ENCODE peak calls at places on chromosomes 11 and 22, in five cellular contexts. F is GM23248, G is kidney epithelial cell, P is endodermal cell, H is mammary epithelial cell. N is an unnamed sample.

GRCh38 chr11:7281083-7281482 is 29.4 kb downstream of the SYT9 start:
- DNase-seq in F (peak), G (peak), P (no peak), H (peak), N (peak)

GRCh38 chr11:6637871-6638270 is 17.7 kb downstream of the DCHS1 start:
- DNase-seq in F (peak), G (no peak), P (no peak), H (peak), N (no peak)

GRCh38 chr11:8531312-8531711 is 62.7 kb downstream of the STK33 start:
- DNase-seq in F (no peak), G (no peak), P (no peak), H (no peak), N (no peak)

GRCh38 chr22:44147821-44148574 is 32.7 kb upstream of the PARVG start:
- DNase-seq in F (peak), G (peak), P (peak), H (no peak), N (no peak)

GRCh38 chr11:27397619-27398412 is 34.8 kb upstream of the CCDC34 start:
- DNase-seq in F (no peak), G (no peak), P (no peak), H (no peak), N (no peak)

GRCh38 chr22:42947211-42947990 is 67.5 kb downstream of the PACSIN2 start:
- DNase-seq in F (no peak), G (no peak), P (no peak), H (peak), N (no peak)

GRCh38 chr22:23098718-23099524 is 28.6 kb downstream of the GNAZ start:
- DNase-seq in F (no peak), G (no peak), P (no peak), H (no peak), N (no peak)

GRCh38 chr11:123082977-123083376 is 21.0 kb upstream of the HSPA8 start:
- DNase-seq in F (no peak), G (no peak), P (no peak), H (no peak), N (peak)

GRCh38 chr11:56932572-56933235 is 56.0 kb upstream of the OR5AK2 start:
- DNase-seq in F (peak), G (peak), P (no peak), H (peak), N (no peak)

GRCh38 chr22:29799217-29799680 is 32.1 kb downstream of the UQCR10 start:
- DNase-seq in F (peak), G (peak), P (no peak), H (peak), N (peak)

GRCh38 chr22:43257549-43257948 is 70.6 kb upstream of the TTLL12 start:
- DNase-seq in F (no peak), G (no peak), P (no peak), H (peak), N (no peak)

GRCh38 chr11:130631119-130631518 is 182.7 kb downstream of the ADAMTS15 start:
- DNase-seq in F (peak), G (peak), P (no peak), H (peak), N (no peak)

GRCh38 chr11:73047773-73048371 is 94.2 kb downstream of the FCHSD2 start:
- DNase-seq in F (no peak), G (no peak), P (no peak), H (no peak), N (no peak)

GRCh38 chr11:73053964-73054363 is 88.2 kb downstream of the FCHSD2 start:
- DNase-seq in F (no peak), G (no peak), P (no peak), H (no peak), N (no peak)

DNA sequence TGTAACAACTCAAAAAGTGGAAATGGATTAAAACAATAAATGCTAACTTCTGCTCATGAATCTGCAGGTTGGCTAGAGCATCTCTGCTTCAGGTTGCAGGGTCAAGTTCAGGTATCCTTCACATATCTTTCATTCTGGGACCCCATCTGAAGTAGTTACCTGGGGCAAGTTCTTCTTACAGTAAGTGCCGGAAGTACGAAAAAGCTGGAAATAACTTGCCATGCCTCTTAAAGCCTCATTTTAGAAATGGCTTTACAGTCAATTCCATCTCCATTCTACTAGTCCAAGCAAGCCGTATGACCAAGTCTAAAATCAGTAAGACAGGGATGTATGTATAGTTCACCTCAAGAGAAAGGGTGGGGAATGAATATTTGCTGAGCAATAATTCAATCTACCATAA is 93.7 kb downstream of the FCHSD2 start:
- DNase-seq in F (no peak), G (no peak), P (no peak), H (no peak), N (no peak)
- H3K4me3 ChIP-seq in F (no peak), G (no peak), P (no peak), H (no peak), N (no peak)

DNA sequence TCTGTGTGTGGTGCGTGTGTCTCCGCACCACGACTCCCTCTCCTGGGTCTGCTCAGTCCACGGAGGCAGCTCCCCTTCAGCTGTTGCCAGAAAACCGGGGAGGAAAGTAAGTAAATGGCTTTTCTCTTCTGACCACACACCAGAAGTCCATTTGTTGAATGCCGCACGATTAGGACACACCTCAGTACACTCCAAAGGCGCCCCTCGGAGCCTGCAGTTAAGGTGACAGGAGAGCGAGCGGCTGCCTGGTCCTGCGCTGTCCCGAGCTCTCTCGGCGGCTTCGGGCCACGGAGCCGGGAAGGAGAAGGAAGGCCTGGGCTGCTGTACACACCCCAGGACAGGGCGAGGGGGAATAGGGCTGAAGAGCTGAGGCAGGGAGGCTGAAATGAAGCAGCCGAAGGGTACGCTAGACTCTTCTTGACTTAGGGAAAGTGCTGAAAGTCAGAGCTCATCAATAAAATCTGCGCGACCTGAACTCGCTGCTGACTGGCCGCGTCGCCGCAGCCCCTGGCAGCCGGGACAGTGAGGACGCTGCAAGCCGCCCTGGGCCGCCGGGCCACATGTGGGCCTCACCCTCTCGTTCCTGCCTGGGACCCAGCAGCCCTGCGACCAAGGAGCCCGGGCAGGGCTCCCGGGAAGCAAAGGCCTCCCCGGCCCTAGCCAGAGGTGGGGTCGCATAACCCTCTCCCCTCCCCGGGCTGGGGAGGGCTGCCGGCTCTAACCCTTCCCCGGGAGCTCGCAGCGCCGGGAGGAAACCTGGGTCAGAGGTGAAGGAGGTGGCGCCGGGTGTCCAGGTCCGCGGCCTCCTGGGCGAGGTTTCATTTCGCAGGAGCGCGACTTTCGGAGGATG is 1.5 kb upstream of the PAX6 start:
- DNase-seq in F (peak), G (no peak), P (peak), H (no peak), N (no peak)
- H3K4me3 ChIP-seq in F (peak), G (no peak), P (peak), H (peak), N (peak)

GRCh38 chr11:66388746-66389386 is 17.3 kb upstream of the SLC29A2 start:
- DNase-seq in F (peak), G (no peak), P (peak), H (peak), N (peak)

GRCh38 chr11:66391322-66391721 is 19.8 kb upstream of the SLC29A2 start:
- DNase-seq in F (no peak), G (no peak), P (no peak), H (no peak), N (no peak)

GRCh38 chr11:66386171-66387069 is 14.9 kb upstream of the SLC29A2 start:
- DNase-seq in F (peak), G (peak), P (peak), H (peak), N (peak)
- H3K4me3 ChIP-seq in F (peak), G (no peak), P (peak), H (peak), N (no peak)

GRCh38 chr11:46178542-46178941 is 57.3 kb upstream of the PHF21A start:
- DNase-seq in F (no peak), G (no peak), P (no peak), H (no peak), N (no peak)

GRCh38 chr11:46176421-46176820 is 55.2 kb upstream of the PHF21A start:
- DNase-seq in F (no peak), G (no peak), P (no peak), H (no peak), N (no peak)

GRCh38 chr11:46170797-46171196 is 49.5 kb upstream of the PHF21A start:
- DNase-seq in F (no peak), G (no peak), P (no peak), H (no peak), N (no peak)

GRCh38 chr11:46180741-46181140 is 59.5 kb upstream of the PHF21A start:
- DNase-seq in F (no peak), G (no peak), P (no peak), H (no peak), N (no peak)

GRCh38 chr11:46175401-46176002 is 54.2 kb upstream of the PHF21A start:
- DNase-seq in F (no peak), G (no peak), P (no peak), H (no peak), N (no peak)
- H3K4me3 ChIP-seq in F (no peak), G (no peak), P (no peak), H (no peak), N (no peak)

GRCh38 chr11:35138606-35138948 is 394 bp upstream of the CD44 start:
- DNase-seq in F (no peak), G (no peak), P (no peak), H (no peak), N (no peak)

GRCh38 chr11:35139883-35140282 is 912 bp downstream of the CD44 start:
- DNase-seq in F (peak), G (no peak), P (no peak), H (no peak), N (no peak)

GRCh38 chr11:35138949-35139881 is at the start of gene CD44:
- DNase-seq in F (peak), G (no peak), P (peak), H (peak), N (peak)

GRCh38 chr11:35136311-35136710 is 2.7 kb upstream of the CD44 start:
- DNase-seq in F (no peak), G (no peak), P (no peak), H (no peak), N (no peak)

DNA sequence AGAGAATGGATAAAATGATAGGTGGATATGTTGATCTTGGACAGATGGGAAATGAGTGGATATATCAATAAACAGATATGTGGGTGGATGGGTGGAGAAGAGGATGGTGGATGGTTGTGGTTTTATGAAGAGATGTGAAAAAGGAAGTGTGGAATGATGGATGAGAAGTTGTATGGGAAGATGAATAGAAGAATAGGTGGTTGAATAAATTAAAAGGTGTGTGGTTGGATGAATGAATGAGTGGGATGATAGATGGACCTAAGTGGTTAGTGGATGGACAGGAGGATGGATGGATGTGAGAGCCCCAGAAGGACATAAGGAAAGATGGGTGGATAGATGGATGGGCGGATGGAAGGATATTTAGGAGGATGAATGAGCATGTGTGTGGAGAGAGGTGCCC is 913 bp upstream of the CD44 start:
- DNase-seq in F (no peak), G (no peak), P (no peak), H (no peak), N (no peak)
- H3K4me3 ChIP-seq in F (peak), G (no peak), P (no peak), H (no peak), N (no peak)

GRCh38 chr11:825366-826231 is 2.1 kb upstream of the CRACR2B start:
- DNase-seq in F (no peak), G (no peak), P (no peak), H (no peak), N (no peak)

GRCh38 chr11:826836-827145 is 928 bp upstream of the CRACR2B start:
- DNase-seq in F (no peak), G (no peak), P (no peak), H (no peak), N (no peak)

GRCh38 chr11:827861-828167 is at the start of gene CRACR2B:
- DNase-seq in F (no peak), G (no peak), P (no peak), H (no peak), N (no peak)

GRCh38 chr11:828501-829115 is 889 bp downstream of the CRACR2B start:
- DNase-seq in F (no peak), G (no peak), P (no peak), H (no peak), N (no peak)

GRCh38 chr11:827146-827860 is 416 bp upstream of the CRACR2B start:
- DNase-seq in F (no peak), G (no peak), P (peak), H (no peak), N (peak)
- H3K4me3 ChIP-seq in F (peak), G (peak), P (peak), H (no peak), N (peak)

GRCh38 chr11:60336767-60337391 is 9.8 kb downstream of the MS4A6E start:
- DNase-seq in F (no peak), G (no peak), P (no peak), H (no peak), N (no peak)

GRCh38 chr11:60338053-60338452 is 11.0 kb downstream of the MS4A6E start:
- DNase-seq in F (no peak), G (no peak), P (no peak), H (no peak), N (no peak)

GRCh38 chr11:60334005-60334620 is 7.1 kb downstream of the MS4A6E start:
- DNase-seq in F (peak), G (no peak), P (peak), H (peak), N (peak)

GRCh38 chr11:60328460-60328859 is 1.4 kb downstream of the MS4A6E start:
- DNase-seq in F (no peak), G (no peak), P (no peak), H (no peak), N (no peak)

DNA sequence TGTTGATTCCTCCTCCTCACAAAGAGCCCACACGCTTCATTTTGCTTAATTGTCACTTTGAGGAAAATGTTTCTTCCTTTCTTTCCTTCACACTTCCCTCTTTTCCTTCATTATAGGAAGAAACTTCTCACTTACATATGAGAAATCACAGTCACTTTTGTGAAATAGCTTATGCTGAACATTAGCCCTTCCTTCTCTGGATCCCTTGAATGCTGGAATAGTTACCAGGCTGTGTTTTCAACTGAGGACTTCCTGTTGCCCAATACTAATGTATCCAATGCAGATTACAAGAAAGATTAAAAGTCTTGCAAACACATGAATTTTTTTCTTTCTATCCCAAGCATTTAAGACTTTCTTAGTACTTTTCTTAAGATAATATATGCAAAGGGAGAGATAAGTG is 5.9 kb downstream of the MS4A6E start:
- DNase-seq in F (no peak), G (no peak), P (no peak), H (no peak), N (no peak)
- H3K4me3 ChIP-seq in F (no peak), G (no peak), P (no peak), H (no peak), N (no peak)

GRCh38 chr11:1534171-1534570 is 37.9 kb downstream of the DUSP8 start:
- DNase-seq in F (no peak), G (no peak), P (no peak), H (no peak), N (no peak)
- H3K4me3 ChIP-seq in F (no peak), G (no peak), P (no peak), H (no peak), N (no peak)

GRCh38 chr22:49991907-49992533 is 20.5 kb downstream of the IL17REL start:
- DNase-seq in F (no peak), G (no peak), P (no peak), H (no peak), N (no peak)
- H3K4me3 ChIP-seq in F (no peak), G (no peak), P (no peak), H (no peak), N (no peak)

GRCh38 chr11:14445542-14446530 is 53.8 kb downstream of the COPB1 start:
- DNase-seq in F (peak), G (no peak), P (no peak), H (peak), N (no peak)
- H3K4me3 ChIP-seq in F (peak), G (no peak), P (no peak), H (no peak), N (no peak)

N was measured in Caco-2.